ENCODE peak calls at places on chromosomes 1 and 21, in four cellular contexts. One of them, this sample, is unnamed.

GRCh38 chr21:16422702-16423101 is 692.9 kb downstream of the USP25 start:
- DNase-seq in IMR-90: no peak
- DNase-seq in heart left ventricle: no peak
- DNase-seq in Peyer's patch: no peak
- DNase-seq in this sample: no peak

GRCh38 chr21:45329261-45330074 is 41.8 kb upstream of the POFUT2 start:
- DNase-seq in Peyer's patch: peak
- DNase-seq in heart left ventricle: peak
- DNase-seq in IMR-90: no peak
- DNase-seq in this sample: no peak

GRCh38 chr1:182614796-182615451 is 10.7 kb upstream of the RGS16 start:
- DNase-seq in IMR-90: peak
- DNase-seq in Peyer's patch: peak
- DNase-seq in heart left ventricle: peak
- DNase-seq in this sample: peak

GRCh38 chr1:96710708-96711477 is 10.7 kb upstream of the PTBP2 start:
- DNase-seq in heart left ventricle: no peak
- DNase-seq in Peyer's patch: no peak
- DNase-seq in IMR-90: peak
- DNase-seq in this sample: no peak

GRCh38 chr1:216944864-216945505 is 221.8 kb upstream of the ESRRG start:
- DNase-seq in IMR-90: no peak
- DNase-seq in Peyer's patch: no peak
- DNase-seq in heart left ventricle: no peak
- DNase-seq in this sample: no peak

GRCh38 chr1:61419681-61420080 is 305.3 kb downstream of the TM2D1 start:
- DNase-seq in IMR-90: no peak
- DNase-seq in heart left ventricle: no peak
- DNase-seq in Peyer's patch: no peak
- DNase-seq in this sample: no peak

GRCh38 chr1:60904079-60904852 is 178.1 kb upstream of the NFIA start:
- DNase-seq in Peyer's patch: no peak
- DNase-seq in IMR-90: no peak
- DNase-seq in heart left ventricle: peak
- DNase-seq in this sample: peak

GRCh38 chr1:164662462-164662861 is 103.5 kb downstream of the PBX1 start:
- DNase-seq in Peyer's patch: no peak
- DNase-seq in heart left ventricle: no peak
- DNase-seq in IMR-90: no peak
- DNase-seq in this sample: no peak

GRCh38 chr1:78607334-78607927 is 12.8 kb upstream of the IFI44L start:
- DNase-seq in Peyer's patch: no peak
- DNase-seq in IMR-90: peak
- DNase-seq in heart left ventricle: no peak
- DNase-seq in this sample: no peak

GRCh38 chr1:53317651-53318539 is 10.0 kb downstream of the LRP8 start:
- DNase-seq in IMR-90: no peak
- DNase-seq in heart left ventricle: peak
- DNase-seq in Peyer's patch: no peak
- DNase-seq in this sample: no peak

GRCh38 chr21:44780767-44781459 is 20.7 kb downstream of the UBE2G2 start:
- DNase-seq in Peyer's patch: no peak
- DNase-seq in IMR-90: no peak
- DNase-seq in heart left ventricle: no peak
- DNase-seq in this sample: no peak

GRCh38 chr1:227885648-227886502 is 61.9 kb downstream of the WNT9A start:
- DNase-seq in IMR-90: peak
- DNase-seq in Peyer's patch: peak
- DNase-seq in heart left ventricle: peak
- DNase-seq in this sample: peak

GRCh38 chr1:16207318-16208269 is 4.9 kb downstream of the ARHGEF19 start:
- DNase-seq in Peyer's patch: no peak
- DNase-seq in IMR-90: no peak
- DNase-seq in heart left ventricle: peak
- DNase-seq in this sample: no peak

GRCh38 chr1:94316836-94317789 is 79.7 kb upstream of the ARHGAP29 start:
- DNase-seq in Peyer's patch: no peak
- DNase-seq in IMR-90: peak
- DNase-seq in heart left ventricle: no peak
- DNase-seq in this sample: no peak

GRCh38 chr1:231861541-231862481 is 235.2 kb downstream of the DISC1 start:
- DNase-seq in heart left ventricle: no peak
- DNase-seq in IMR-90: peak
- DNase-seq in Peyer's patch: no peak
- DNase-seq in this sample: no peak

GRCh38 chr1:13674386-13674785 is 25.6 kb upstream of the PRDM2 start:
- DNase-seq in Peyer's patch: no peak
- DNase-seq in heart left ventricle: no peak
- DNase-seq in IMR-90: no peak
- DNase-seq in this sample: no peak

GRCh38 chr1:53508991-53509663 is 49.9 kb downstream of the DMRTB1 start:
- DNase-seq in Peyer's patch: no peak
- DNase-seq in heart left ventricle: peak
- DNase-seq in IMR-90: peak
- DNase-seq in this sample: peak

GRCh38 chr1:151511636-151512215 is 539 bp downstream of the CGN start:
- DNase-seq in heart left ventricle: peak
- DNase-seq in IMR-90: no peak
- DNase-seq in Peyer's patch: peak
- DNase-seq in this sample: peak

GRCh38 chr1:910881-911721 is 12.6 kb upstream of the SAMD11 start:
- DNase-seq in heart left ventricle: no peak
- DNase-seq in IMR-90: peak
- DNase-seq in Peyer's patch: peak
- DNase-seq in this sample: no peak

GRCh38 chr1:235060607-235061470 is 67.8 kb downstream of the TOMM20 start:
- DNase-seq in Peyer's patch: peak
- DNase-seq in heart left ventricle: no peak
- DNase-seq in IMR-90: no peak
- DNase-seq in this sample: peak

GRCh38 chr1:193013005-193013404 is 46.2 kb downstream of the UCHL5 start:
- DNase-seq in IMR-90: peak
- DNase-seq in Peyer's patch: no peak
- DNase-seq in heart left ventricle: no peak
- DNase-seq in this sample: no peak

GRCh38 chr1:15568387-15569073 is 16.3 kb downstream of the AGMAT start:
- DNase-seq in IMR-90: no peak
- DNase-seq in Peyer's patch: no peak
- DNase-seq in heart left ventricle: no peak
- DNase-seq in this sample: no peak

GRCh38 chr1:206766251-206766856 is 4.2 kb upstream of the IL19 start:
- DNase-seq in IMR-90: peak
- DNase-seq in Peyer's patch: peak
- DNase-seq in heart left ventricle: peak
- DNase-seq in this sample: peak

GRCh38 chr1:51963592-51964308 is 26.8 kb downstream of the RAB3B start:
- DNase-seq in IMR-90: no peak
- DNase-seq in heart left ventricle: no peak
- DNase-seq in Peyer's patch: no peak
- DNase-seq in this sample: no peak

GRCh38 chr1:91583326-91583755 is 82.7 kb downstream of the CDC7 start:
- DNase-seq in IMR-90: peak
- DNase-seq in heart left ventricle: no peak
- DNase-seq in Peyer's patch: no peak
- DNase-seq in this sample: no peak

GRCh38 chr1:210940081-210940617 is 193.8 kb downstream of the KCNH1 start:
- DNase-seq in Peyer's patch: no peak
- DNase-seq in heart left ventricle: no peak
- DNase-seq in IMR-90: no peak
- DNase-seq in this sample: no peak

GRCh38 chr1:7648761-7649384 is 122.2 kb upstream of the VAMP3 start:
- DNase-seq in IMR-90: peak
- DNase-seq in heart left ventricle: no peak
- DNase-seq in Peyer's patch: peak
- DNase-seq in this sample: peak

DNA sequence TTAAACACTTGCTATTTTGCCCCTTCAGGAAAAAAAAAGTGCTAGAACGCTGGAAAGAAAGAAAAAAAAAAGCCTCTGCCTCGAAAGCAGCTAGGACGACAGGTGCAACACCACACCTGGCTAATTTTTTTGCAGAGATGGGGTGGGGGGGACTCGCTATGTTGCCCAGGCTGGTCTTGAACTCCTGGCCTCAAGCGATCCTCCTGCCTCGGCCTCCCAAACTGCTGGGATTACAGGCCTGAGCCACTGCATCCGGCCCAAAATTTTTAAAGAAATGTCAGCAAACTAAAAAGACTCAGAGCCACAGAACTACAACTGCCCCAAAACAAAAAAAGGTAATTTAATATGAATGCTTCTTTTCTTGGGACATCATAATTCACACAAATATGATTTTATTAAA is 1.4 kb downstream of the DOCK7 start:
- DNase-seq in Peyer's patch: no peak
- DNase-seq in IMR-90: no peak
- DNase-seq in heart left ventricle: no peak
- DNase-seq in this sample: no peak
- H3K4me3 ChIP-seq in Peyer's patch: peak
- H3K4me3 ChIP-seq in IMR-90: peak
- H3K4me3 ChIP-seq in heart left ventricle: peak
- H3K4me3 ChIP-seq in this sample: no peak

GRCh38 chr1:174877208-174877673 is 122.5 kb upstream of the CACYBP start:
- DNase-seq in IMR-90: no peak
- DNase-seq in heart left ventricle: no peak
- DNase-seq in Peyer's patch: peak
- DNase-seq in this sample: no peak
- TF ChIP-seq POLR2A in IMR-90: no peak
- TF ChIP-seq POLR2A in heart left ventricle: no peak
- TF ChIP-seq POLR2A in Peyer's patch: no peak
- TF ChIP-seq POLR2A in this sample: no peak

GRCh38 chr1:162854245-162854860 is 6.6 kb downstream of the CCDC190 start:
- DNase-seq in IMR-90: peak
- DNase-seq in heart left ventricle: no peak
- DNase-seq in Peyer's patch: peak
- DNase-seq in this sample: peak
- TF ChIP-seq CTCF in IMR-90: peak
- TF ChIP-seq CTCF in heart left ventricle: peak
- TF ChIP-seq CTCF in Peyer's patch: peak
- TF ChIP-seq CTCF in this sample: no peak

GRCh38 chr1:70760170-70760569 is 287.4 kb downstream of the PTGER3 start:
- DNase-seq in Peyer's patch: no peak
- DNase-seq in heart left ventricle: no peak
- DNase-seq in IMR-90: no peak
- DNase-seq in this sample: no peak
- H3K4me3 ChIP-seq in Peyer's patch: no peak
- H3K4me3 ChIP-seq in heart left ventricle: no peak
- H3K4me3 ChIP-seq in IMR-90: no peak
- H3K4me3 ChIP-seq in this sample: no peak

DNA sequence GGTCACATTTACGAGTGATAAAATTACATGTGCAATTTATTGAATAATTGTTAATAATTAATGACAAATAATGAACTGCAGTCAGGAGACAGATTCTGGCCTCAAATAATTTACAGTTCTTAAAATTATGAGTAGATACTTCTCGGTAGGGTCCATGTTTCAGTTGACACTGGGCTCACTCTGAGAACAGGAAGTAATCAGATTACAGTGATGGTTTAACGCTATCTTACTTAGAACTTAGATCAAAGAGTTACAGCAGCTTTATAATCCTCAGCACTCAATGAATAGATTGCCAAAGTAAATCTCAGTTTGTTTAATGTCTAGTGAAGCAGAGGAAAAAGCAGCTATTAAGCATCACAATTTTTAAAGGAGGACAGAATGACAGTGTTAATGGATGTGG is 79.6 kb downstream of the PDE4B start:
- DNase-seq in heart left ventricle: no peak
- DNase-seq in IMR-90: no peak
- DNase-seq in Peyer's patch: no peak
- DNase-seq in this sample: no peak
- TF ChIP-seq POLR2A in heart left ventricle: no peak
- TF ChIP-seq POLR2A in IMR-90: no peak
- TF ChIP-seq POLR2A in Peyer's patch: no peak
- TF ChIP-seq POLR2A in this sample: no peak

DNA sequence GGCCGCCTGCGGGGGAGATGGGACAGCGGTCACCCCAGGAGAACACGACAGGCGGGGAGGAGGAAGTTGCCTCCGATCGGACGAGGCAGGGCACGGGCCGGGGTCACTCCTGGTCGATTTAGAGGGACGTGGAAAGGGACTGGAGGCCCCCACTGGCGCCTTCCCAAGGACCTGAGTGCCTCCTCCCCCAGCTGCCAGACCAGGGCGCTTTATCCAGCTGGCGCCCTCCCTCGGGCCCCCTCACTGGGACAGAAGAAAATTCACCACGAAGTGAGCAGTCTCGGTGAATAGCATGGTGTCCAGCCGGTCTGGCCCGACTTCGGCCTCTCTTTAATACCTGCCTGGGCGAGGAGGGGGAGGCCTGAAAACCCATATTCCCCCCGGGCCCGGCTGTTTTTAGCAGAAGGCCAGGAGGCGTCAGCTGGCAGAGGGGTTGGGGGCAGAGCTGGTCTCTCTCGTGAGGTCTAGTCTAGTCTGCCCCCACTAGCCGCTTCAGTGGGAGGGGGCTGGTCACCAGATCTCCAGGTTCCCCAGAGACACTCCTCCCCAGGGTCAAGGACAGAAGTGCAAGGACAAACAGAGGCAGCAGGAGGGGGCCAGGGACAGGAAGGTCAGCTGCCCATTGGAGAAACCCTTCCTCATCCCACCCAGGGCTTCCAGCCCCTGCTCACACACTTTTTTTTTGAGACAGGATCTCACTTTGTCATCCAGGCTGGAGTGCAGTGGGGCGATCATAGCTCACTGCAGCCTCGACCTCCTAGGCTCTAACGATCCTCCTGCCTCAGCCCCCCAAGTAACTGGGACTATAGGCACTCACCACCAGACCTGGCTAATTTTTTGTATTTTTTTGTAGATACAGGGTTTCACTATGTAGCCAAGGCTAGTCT is 10.2 kb downstream of the FAM229A start:
- DNase-seq in Peyer's patch: peak
- DNase-seq in IMR-90: peak
- DNase-seq in heart left ventricle: peak
- DNase-seq in this sample: peak
- TF ChIP-seq CTCF in Peyer's patch: no peak
- TF ChIP-seq CTCF in IMR-90: no peak
- TF ChIP-seq CTCF in heart left ventricle: no peak
- TF ChIP-seq CTCF in this sample: no peak

GRCh38 chr1:118989006-118989736 is 1.0 kb upstream of the TBX15 start:
- DNase-seq in heart left ventricle: no peak
- DNase-seq in IMR-90: no peak
- DNase-seq in Peyer's patch: no peak
- DNase-seq in this sample: peak
- H3K4me3 ChIP-seq in heart left ventricle: no peak
- H3K4me3 ChIP-seq in IMR-90: no peak
- H3K4me3 ChIP-seq in Peyer's patch: no peak
- H3K4me3 ChIP-seq in this sample: no peak

GRCh38 chr1:156121441-156121840 is 6.9 kb downstream of the LMNA start:
- DNase-seq in heart left ventricle: no peak
- DNase-seq in IMR-90: no peak
- DNase-seq in Peyer's patch: no peak
- DNase-seq in this sample: no peak

GRCh38 chr1:156122086-156122485 is 7.6 kb downstream of the LMNA start:
- DNase-seq in heart left ventricle: no peak
- DNase-seq in IMR-90: no peak
- DNase-seq in Peyer's patch: no peak
- DNase-seq in this sample: no peak

GRCh38 chr1:156124557-156125483 is 10.3 kb downstream of the LMNA start:
- DNase-seq in IMR-90: no peak
- DNase-seq in heart left ventricle: no peak
- DNase-seq in Peyer's patch: peak
- DNase-seq in this sample: peak

GRCh38 chr1:156122519-156123355 is 8.2 kb downstream of the LMNA start:
- DNase-seq in IMR-90: peak
- DNase-seq in Peyer's patch: peak
- DNase-seq in heart left ventricle: peak
- DNase-seq in this sample: peak

GRCh38 chr1:156123356-156124196 is 9.1 kb downstream of the LMNA start:
- DNase-seq in IMR-90: peak
- DNase-seq in heart left ventricle: peak
- DNase-seq in Peyer's patch: peak
- DNase-seq in this sample: peak
- TF ChIP-seq POLR2A in IMR-90: peak
- TF ChIP-seq POLR2A in heart left ventricle: peak
- TF ChIP-seq POLR2A in Peyer's patch: peak
- TF ChIP-seq POLR2A in this sample: no peak